ENCODE peak calls at places on chromosomes 7 and 10, in four cellular contexts. Y is A549, M is HepG2, D is SK-N-SH. K is an unnamed sample.

GRCh38 chr10:113133497-113133896 is 183.4 kb downstream of the TCF7L2 start:
- DNase-seq in Y (peak), D (no peak), M (no peak), K (peak)

GRCh38 chr10:121796342-121796741 is 131.5 kb downstream of the ATE1 start:
- DNase-seq in Y (no peak), D (no peak), M (no peak), K (no peak)

GRCh38 chr7:31692451-31692850 is 5.4 kb downstream of the PPP1R17 start:
- DNase-seq in Y (no peak), D (no peak), M (no peak), K (no peak)

GRCh38 chr7:142669074-142669654 is 80.1 kb upstream of the PRSS1 start:
- DNase-seq in Y (no peak), D (peak), M (no peak), K (peak)

GRCh38 chr7:36048141-36048901 is 104.7 kb upstream of the EEPD1 start:
- DNase-seq in D (peak), M (no peak), Y (no peak), K (peak)

GRCh38 chr7:18727094-18727870 is 231.7 kb downstream of the HDAC9 start:
- DNase-seq in Y (no peak), M (no peak), D (no peak), K (peak)

GRCh38 chr10:17961551-17962422 is 10.1 kb downstream of the SLC39A12 start:
- DNase-seq in D (no peak), M (no peak), Y (no peak), K (peak)

GRCh38 chr10:78194539-78195402 is 161.1 kb downstream of the RPS24 start:
- DNase-seq in M (no peak), D (peak), Y (no peak), K (peak)

GRCh38 chr7:105212236-105212635 is 176.5 kb downstream of the SRPK2 start:
- DNase-seq in M (no peak), Y (no peak), D (no peak), K (no peak)

GRCh38 chr7:101690061-101690460 is 61.0 kb upstream of the MYL10 start:
- DNase-seq in M (no peak), Y (no peak), D (no peak), K (no peak)

GRCh38 chr7:111083423-111083822 is 7.5 kb upstream of the LRRN3 start:
- DNase-seq in M (no peak), D (no peak), Y (no peak), K (peak)
- TF ChIP-seq RFX5 in M (no peak), D (no peak), Y (no peak), K (no peak)

GRCh38 chr7:25454562-25455031 is 226.3 kb upstream of the NPVF start:
- DNase-seq in M (no peak), D (no peak), Y (no peak), K (no peak)
- TF ChIP-seq RFX5 in M (no peak), D (no peak), Y (no peak), K (no peak)

DNA sequence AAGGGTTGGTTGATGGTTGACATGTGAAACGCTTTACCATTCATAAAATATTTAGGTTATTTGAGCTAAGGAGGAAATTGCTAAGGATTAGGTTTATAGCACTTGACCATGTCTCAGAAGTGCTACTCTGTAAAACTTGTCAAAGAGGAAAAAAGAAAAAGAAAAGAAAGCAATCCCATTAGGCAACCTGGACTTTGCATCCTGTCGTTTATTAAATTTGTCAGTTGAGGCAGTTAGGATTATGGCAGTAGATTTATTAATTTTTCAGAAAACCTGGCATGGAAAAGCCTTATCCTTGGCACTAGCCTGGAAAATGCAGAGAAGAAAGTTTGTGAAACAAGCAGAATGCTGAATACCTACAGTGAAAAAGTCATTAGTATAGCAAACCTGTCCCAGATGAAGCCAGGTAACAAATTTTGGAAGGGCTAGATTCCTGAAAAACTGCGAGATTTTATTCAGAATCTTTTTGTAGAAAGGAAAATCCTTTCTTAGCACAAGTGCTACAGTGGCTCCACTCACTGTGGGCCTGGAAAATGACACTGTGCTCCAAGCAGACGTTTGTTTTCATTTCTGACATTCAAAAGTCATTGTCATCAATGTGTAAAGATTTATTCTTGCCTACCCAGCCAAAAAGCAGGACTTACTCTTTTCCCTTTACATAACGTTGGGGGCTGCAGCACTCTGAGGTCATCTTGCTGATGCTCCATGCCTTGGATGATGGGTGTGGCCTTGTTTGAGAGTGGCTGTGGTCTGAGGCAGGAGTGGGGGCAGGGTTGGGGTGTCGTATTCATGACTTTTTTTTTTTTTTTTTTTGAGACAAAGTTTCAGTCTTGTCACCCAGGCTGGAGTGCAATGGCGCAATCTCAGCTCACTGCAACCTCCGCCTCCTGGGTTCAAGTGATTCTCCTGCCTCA is 664.9 kb downstream of the SUGCT start:
- DNase-seq in Y (no peak), M (no peak), D (no peak), K (no peak)
- TF ChIP-seq RFX5 in Y (no peak), M (no peak), D (no peak), K (no peak)

GRCh38 chr7:75631711-75632110 is 107.0 kb downstream of the HIP1 start:
- DNase-seq in D (no peak), M (no peak), Y (no peak), K (no peak)
- TF ChIP-seq RFX5 in D (no peak), M (no peak), Y (no peak), K (no peak)

GRCh38 chr7:111855161-111855841 is 293.0 kb upstream of the IMMP2L start:
- DNase-seq in M (peak), Y (peak), D (peak), K (peak)

GRCh38 chr7:111858331-111858730 is 296.0 kb upstream of the IMMP2L start:
- DNase-seq in D (no peak), Y (no peak), M (no peak), K (no peak)

GRCh38 chr7:111853231-111853990 is 291.1 kb upstream of the IMMP2L start:
- DNase-seq in D (no peak), Y (no peak), M (no peak), K (no peak)

GRCh38 chr7:111852081-111852480 is 289.8 kb upstream of the IMMP2L start:
- DNase-seq in D (no peak), M (no peak), Y (no peak), K (no peak)

GRCh38 chr7:111855842-111856227 is 293.5 kb upstream of the IMMP2L start:
- DNase-seq in M (no peak), D (peak), Y (peak), K (peak)
- TF ChIP-seq RFX5 in M (no peak), D (no peak), Y (no peak), K (no peak)

DNA sequence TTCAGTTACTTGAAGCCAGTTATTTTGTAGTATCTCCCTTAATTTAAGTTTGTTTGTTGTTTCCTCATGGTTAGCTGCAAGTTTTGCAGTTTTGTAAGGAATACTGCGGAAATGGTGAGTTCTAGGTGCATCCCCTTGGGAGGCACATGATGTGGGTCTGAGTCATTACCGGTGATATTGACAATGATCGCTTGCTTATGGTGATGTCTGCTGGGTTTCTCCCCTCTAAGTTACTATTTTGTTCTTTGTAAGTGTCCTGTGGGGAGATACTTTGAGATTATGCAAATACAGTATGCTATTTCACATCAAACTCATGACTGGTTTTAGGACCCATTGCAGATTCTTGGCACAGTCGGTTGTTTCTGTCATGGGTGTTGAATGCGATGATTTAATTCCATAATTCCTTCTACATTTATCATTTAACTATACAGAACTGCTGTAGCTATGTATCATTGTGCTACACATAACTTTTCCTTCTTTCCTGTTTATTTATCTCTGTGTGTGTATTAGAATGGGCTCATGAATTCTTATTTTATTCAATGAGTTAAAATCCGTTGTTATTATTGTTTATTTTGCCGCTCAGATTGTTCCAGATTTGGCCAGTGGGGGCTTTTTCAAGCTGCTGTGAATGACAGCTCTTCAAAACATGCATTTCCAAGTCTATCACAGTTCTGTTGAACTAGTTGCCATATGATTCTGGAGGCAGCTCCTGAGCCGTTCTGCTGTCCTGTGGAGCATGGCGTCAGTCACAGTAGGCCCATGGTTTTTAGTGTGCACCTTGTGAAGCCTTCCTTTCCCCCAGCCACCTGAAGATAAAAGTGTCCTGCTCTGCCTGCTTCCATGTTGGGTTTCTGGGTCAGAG is 18.4 kb downstream of the TSPAN14 start:
- DNase-seq in D (no peak), Y (peak), M (no peak), K (peak)
- TF ChIP-seq RFX5 in D (no peak), Y (no peak), M (no peak), K (no peak)

GRCh38 chr10:60414111-60414510 is 24.4 kb upstream of the ANK3 start:
- DNase-seq in M (no peak), D (no peak), Y (no peak), K (no peak)

GRCh38 chr10:60414877-60415585 is 25.4 kb upstream of the ANK3 start:
- DNase-seq in D (no peak), Y (peak), M (no peak), K (peak)

GRCh38 chr10:60417898-60418297 is 28.2 kb upstream of the ANK3 start:
- DNase-seq in D (no peak), M (no peak), Y (no peak), K (peak)

GRCh38 chr10:60419249-60419648 is 29.6 kb upstream of the ANK3 start:
- DNase-seq in D (no peak), M (no peak), Y (no peak), K (no peak)

GRCh38 chr10:60417024-60417423 is 27.3 kb upstream of the ANK3 start:
- DNase-seq in M (no peak), Y (no peak), D (no peak), K (no peak)
- TF ChIP-seq RFX5 in M (no peak), Y (no peak), D (no peak), K (no peak)

K was measured in IMR-90.